ENCODE peak calls at places on chromosomes 16 and 17, in five cellular contexts. Y, T, R, X and K are unnamed samples.

GRCh38 chr16:4801962-4802658 is at the start of gene ROGDI:
- DNase-seq in T (peak), X (peak), Y (peak), R (peak), K (no peak)

GRCh38 chr16:89317101-89317671 is 99.7 kb downstream of the ZNF778 start:
- DNase-seq in Y (no peak), X (no peak), R (no peak), T (no peak), K (no peak)

GRCh38 chr17:27633312-27634025 is 2.5 kb downstream of the LGALS9 start:
- DNase-seq in Y (no peak), R (no peak), X (peak), T (peak), K (no peak)

GRCh38 chr16:1630450-1631213 is 18.5 kb downstream of the CRAMP1 start:
- DNase-seq in X (no peak), T (no peak), Y (no peak), R (no peak), K (no peak)

GRCh38 chr17:31691251-31691905 is 167.7 kb downstream of the COPRS start:
- DNase-seq in X (no peak), T (no peak), Y (no peak), R (no peak), K (no peak)

GRCh38 chr17:57875109-57876022 is 25.5 kb upstream of the MRPS23 start:
- DNase-seq in R (peak), X (peak), Y (peak), T (peak), K (peak)

GRCh38 chr16:84643180-84643583 is 5.1 kb upstream of the KLHL36 start:
- DNase-seq in Y (no peak), R (peak), X (no peak), T (peak), K (peak)

GRCh38 chr16:88352261-88353200 is 30.2 kb upstream of the ZNF469 start:
- DNase-seq in T (no peak), R (no peak), Y (no peak), X (no peak), K (no peak)

GRCh38 chr17:48825446-48826381 is 5.1 kb upstream of the CALCOCO2 start:
- DNase-seq in T (no peak), Y (no peak), R (no peak), X (no peak), K (no peak)

GRCh38 chr17:9645858-9646555 is 690 bp downstream of the USP43 start:
- DNase-seq in X (peak), Y (peak), T (peak), R (peak), K (no peak)

GRCh38 chr17:33049781-33050414 is 58.3 kb downstream of the SPACA3 start:
- DNase-seq in T (peak), Y (no peak), X (peak), R (peak), K (peak)

GRCh38 chr17:40557531-40558299 is 7.6 kb downstream of the CCR7 start:
- DNase-seq in T (peak), X (no peak), Y (peak), R (no peak), K (no peak)

GRCh38 chr16:23232806-23233205 is 50.3 kb downstream of the SCNN1G start:
- DNase-seq in Y (no peak), X (no peak), T (no peak), R (no peak), K (no peak)

GRCh38 chr16:57029161-57030160 is 40.1 kb downstream of the NLRC5 start:
- DNase-seq in T (peak), R (peak), Y (no peak), X (no peak), K (no peak)

GRCh38 chr17:163514-164103 is 17.8 kb downstream of the DOC2B start:
- DNase-seq in Y (no peak), X (peak), R (peak), T (no peak), K (no peak)

GRCh38 chr16:79026117-79026516 is 574.4 kb downstream of the MAF start:
- DNase-seq in T (no peak), X (no peak), R (no peak), Y (no peak), K (no peak)

GRCh38 chr16:50550035-50550434 is 1.8 kb downstream of the NKD1 start:
- DNase-seq in Y (no peak), R (no peak), X (no peak), T (no peak), K (no peak)

GRCh38 chr16:85746431-85747227 is 4.3 kb downstream of the C16orf74 start:
- DNase-seq in X (peak), T (no peak), Y (no peak), R (peak), K (no peak)

GRCh38 chr17:66276328-66276937 is 26.0 kb upstream of the PRKCA start:
- DNase-seq in R (no peak), X (no peak), Y (no peak), T (peak), K (no peak)

GRCh38 chr16:239948-240277 is 5.3 kb downstream of the FAM234A start:
- DNase-seq in T (peak), Y (no peak), R (no peak), X (no peak), K (no peak)

GRCh38 chr17:74971069-74971841 is 1.3 kb downstream of the HID1 start:
- DNase-seq in T (no peak), X (no peak), R (no peak), Y (no peak), K (no peak)

GRCh38 chr17:11608396-11608795 is 10.1 kb downstream of the DNAH9 start:
- DNase-seq in T (peak), X (peak), R (no peak), Y (peak), K (no peak)

GRCh38 chr16:17224859-17225258 is 245.9 kb downstream of the XYLT1 start:
- DNase-seq in T (peak), R (no peak), Y (no peak), X (no peak), K (peak)

GRCh38 chr16:1746693-1747195 is 24.6 kb downstream of the NME3 start:
- DNase-seq in X (no peak), R (no peak), T (peak), Y (no peak), K (no peak)

GRCh38 chr16:65833171-65833871 is 533.2 kb upstream of the CDH5 start:
- DNase-seq in R (peak), T (peak), X (no peak), Y (no peak), K (peak)

GRCh38 chr17:73652886-73653480 is 8.7 kb upstream of the SDK2 start:
- DNase-seq in X (no peak), R (no peak), Y (no peak), T (no peak), K (no peak)

GRCh38 chr17:78362671-78363070 is 2.8 kb upstream of the SOCS3 start:
- DNase-seq in R (no peak), T (no peak), X (no peak), Y (no peak), K (no peak)

GRCh38 chr16:12869681-12870427 is 31.5 kb upstream of the SHISA9 start:
- DNase-seq in X (no peak), T (no peak), R (no peak), Y (no peak), K (no peak)

GRCh38 chr17:2053380-2054261 is 1.3 kb upstream of the HIC1 start:
- DNase-seq in X (peak), T (peak), Y (peak), R (no peak), K (no peak)

GRCh38 chr17:63911657-63912100 is 621 bp upstream of the CSHL1 start:
- DNase-seq in R (peak), T (peak), Y (no peak), X (peak), K (no peak)

GRCh38 chr16:69111216-69111615 is 5.8 kb downstream of the HAS3 start:
- DNase-seq in X (no peak), R (no peak), Y (no peak), T (no peak), K (no peak)

GRCh38 chr16:69111831-69112230 is 6.4 kb downstream of the HAS3 start:
- DNase-seq in T (no peak), R (no peak), X (no peak), Y (no peak), K (no peak)

GRCh38 chr16:69114346-69114975 is 9.0 kb downstream of the HAS3 start:
- DNase-seq in Y (no peak), R (no peak), T (no peak), X (no peak), K (no peak)

GRCh38 chr16:69113216-69113615 is 7.8 kb downstream of the HAS3 start:
- DNase-seq in Y (no peak), X (no peak), T (no peak), R (no peak), K (no peak)

DNA sequence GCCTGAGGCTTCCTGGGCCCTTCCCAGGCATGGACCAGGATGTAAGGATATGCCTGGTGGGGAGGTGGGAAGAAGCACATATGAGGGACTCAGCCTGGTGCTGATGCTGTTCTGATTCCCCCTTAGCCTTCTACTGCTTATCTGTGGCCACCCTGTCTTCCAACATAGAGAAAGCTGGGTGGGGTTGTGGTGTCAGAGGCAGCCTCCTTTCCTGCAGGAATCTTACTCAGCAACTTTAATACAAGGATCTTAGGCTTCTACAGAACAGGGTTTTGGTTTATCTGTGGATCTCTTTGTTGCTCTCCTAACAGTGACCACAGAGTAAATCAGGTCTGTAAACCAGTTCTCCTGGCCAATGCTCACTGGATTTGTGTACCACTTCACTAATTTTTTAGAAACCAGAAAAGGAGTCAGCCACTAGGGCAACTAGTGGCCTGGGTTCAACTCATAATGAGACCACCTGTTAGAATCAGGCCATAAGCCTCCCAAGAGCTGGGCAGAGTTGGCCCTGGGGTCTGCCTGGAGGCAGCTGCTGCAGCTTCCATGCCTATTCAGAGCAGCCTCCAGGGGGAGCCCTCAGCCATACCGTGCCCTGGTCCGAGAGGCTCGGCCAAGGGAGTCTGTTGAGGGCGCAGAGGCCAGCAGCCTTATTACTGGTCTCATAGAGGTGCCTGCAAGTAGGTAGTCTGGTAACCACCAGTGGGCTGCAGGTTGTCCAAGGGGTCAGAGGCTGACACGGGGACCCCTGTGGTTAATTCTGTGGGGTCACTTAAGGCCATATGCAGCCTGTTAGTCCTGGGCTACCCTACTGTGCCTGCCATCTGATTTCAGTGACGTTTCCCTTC is 7.1 kb downstream of the HAS3 start:
- DNase-seq in R (no peak), X (peak), T (peak), Y (no peak), K (no peak)
- TF ChIP-seq CTCF in R (peak), X (peak), T (peak), Y (no peak), K (peak)

DNA sequence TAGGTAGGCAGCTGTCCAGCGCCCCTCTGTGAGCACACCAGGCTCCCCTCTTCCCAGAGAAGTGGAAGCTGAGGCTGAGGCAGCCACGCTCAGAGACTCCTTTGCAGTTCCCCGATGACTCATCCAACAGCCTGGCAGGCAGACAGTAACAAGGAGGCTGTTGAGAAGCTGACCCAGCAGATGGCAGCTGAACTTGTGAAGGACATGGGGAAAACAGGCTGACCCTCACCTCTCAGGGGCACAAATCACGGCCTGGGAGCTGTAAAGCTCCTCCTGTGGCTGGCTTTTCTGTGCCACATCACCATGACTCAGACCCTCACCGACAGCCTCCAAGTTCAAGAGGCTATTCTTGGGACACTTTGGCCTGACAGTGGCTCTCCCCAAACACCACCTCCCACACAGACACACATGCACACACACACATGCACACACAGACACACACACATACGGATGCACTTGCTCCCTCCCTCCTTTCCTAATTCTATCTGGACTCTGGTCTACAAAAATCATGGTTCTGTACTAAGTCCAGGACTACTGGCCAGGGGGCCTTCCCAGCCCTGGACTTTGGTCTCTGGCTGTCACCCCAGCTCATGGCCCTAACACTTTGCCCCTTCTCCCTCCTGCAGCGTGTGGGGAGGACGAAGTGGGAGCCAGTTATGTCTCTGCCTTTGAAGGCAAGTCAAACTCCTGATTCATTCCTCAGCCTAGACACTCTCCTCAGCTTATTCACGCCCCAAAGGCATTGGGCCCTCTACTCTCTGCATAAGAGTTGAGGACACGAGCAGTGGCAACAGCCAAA is 23.2 kb downstream of the MAP3K14 start:
- DNase-seq in R (peak), T (peak), X (peak), Y (peak), K (peak)
- TF ChIP-seq CTCF in R (no peak), T (no peak), X (no peak), Y (no peak), K (peak)

DNA sequence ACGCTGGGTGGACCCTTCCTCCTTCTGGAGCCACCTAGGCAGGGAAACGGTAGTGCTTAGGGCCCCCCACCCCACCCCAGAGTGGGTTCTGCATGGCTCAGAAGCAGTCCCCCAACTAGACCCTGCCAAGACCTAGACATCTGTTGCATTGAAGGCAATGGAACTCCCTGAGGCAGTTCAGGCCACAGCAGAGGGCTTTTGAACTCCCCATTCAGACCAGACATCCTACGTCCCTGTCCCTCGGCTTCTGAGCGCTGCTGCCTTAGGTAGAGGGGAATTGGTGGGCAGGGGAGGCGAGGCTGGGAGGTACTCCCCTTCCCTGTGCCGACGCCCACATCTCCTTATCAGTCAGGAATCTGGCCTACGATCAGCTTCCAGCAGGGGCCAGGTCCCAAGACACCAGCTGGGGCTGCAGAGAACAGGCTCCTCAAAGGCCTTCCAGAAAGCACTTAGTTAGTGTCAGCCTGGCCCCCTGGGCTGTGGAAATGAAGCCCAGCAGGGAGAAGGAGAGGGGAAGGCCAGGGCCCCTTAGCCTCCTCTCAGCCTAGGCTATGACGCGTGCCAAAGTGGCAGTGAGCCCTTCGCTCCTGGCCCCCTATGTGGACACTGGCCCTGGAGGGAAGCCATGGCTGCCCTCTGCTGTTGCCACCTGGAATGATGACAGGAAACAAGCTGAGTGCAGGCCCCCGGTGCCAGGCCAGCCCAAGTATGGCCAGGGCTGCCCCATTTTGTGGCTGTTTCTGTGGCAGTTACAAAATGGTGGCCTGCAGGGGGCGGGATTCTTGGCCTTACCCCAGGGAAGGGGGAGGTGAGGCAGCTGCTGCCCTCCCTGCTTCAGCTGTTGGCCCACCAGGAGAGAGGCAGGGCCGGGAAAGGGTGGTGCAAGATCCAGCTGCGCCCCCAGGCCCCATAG is 11.1 kb downstream of the TBX4 start:
- DNase-seq in R (no peak), T (no peak), X (no peak), Y (peak), K (no peak)
- TF ChIP-seq CTCF in R (no peak), T (peak), X (no peak), Y (no peak), K (peak)

GRCh38 chr16:55703003-55704001 is 47.5 kb downstream of the SLC6A2 start:
- DNase-seq in X (peak), T (peak), R (peak), Y (no peak), K (peak)
- TF ChIP-seq CTCF in X (peak), T (peak), R (peak), Y (peak), K (peak)

GRCh38 chr16:69320731-69321073 is 9.6 kb downstream of the VPS4A start:
- DNase-seq in T (no peak), X (no peak), Y (no peak), R (no peak), K (no peak)

GRCh38 chr16:69318177-69318910 is 7.2 kb downstream of the VPS4A start:
- DNase-seq in X (no peak), T (no peak), Y (no peak), R (no peak), K (no peak)

GRCh38 chr16:69319826-69320730 is 8.9 kb downstream of the VPS4A start:
- DNase-seq in Y (no peak), T (no peak), X (no peak), R (no peak), K (no peak)

GRCh38 chr16:69318911-69319289 is 7.8 kb downstream of the VPS4A start:
- DNase-seq in X (no peak), R (no peak), T (no peak), Y (no peak), K (no peak)

DNA sequence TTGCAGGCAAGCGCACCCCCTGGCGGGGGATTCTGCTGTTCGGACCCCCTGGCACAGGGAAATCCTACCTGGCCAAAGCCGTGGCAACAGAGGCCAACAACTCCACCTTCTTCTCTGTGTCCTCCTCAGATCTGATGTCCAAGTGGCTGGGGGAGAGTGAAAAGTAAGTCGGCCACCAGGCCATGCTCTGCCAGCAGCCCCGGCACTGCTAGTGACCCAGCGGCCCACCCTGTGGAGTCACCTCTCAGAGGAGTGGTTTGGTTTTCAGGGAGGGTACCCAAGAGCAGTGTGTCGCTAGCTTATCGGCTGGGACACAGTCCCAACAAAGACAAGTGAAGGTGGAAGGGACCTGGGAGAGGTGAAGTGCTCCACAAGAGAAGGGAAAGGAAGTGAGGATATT is 8.2 kb downstream of the VPS4A start:
- DNase-seq in X (no peak), R (no peak), Y (no peak), T (no peak), K (no peak)
- TF ChIP-seq CTCF in X (no peak), R (no peak), Y (no peak), T (no peak), K (no peak)